ENCODE peak calls at places on chromosomes 12 and 14, in seven cellular contexts. N, G, A, V, W, O and Y are unnamed samples.
A peak's percentile ranks its signal among the peaks of the same experiment; 100 is the strongest.

GRCh38 chr12:110577717-110578521 is 5.2 kb downstream of the PPTC7 start:
- DNase-seq in N (peak; percentile 94), G (peak; percentile 26), A (no peak), V (peak; percentile 60), W (peak; percentile 92), O (no peak), Y (peak; percentile 89)

GRCh38 chr14:90017371-90017770 is 44.4 kb upstream of the KCNK13 start:
- DNase-seq in N (no peak), G (no peak), A (no peak), V (no peak), W (peak; percentile 55), O (no peak), Y (peak; percentile 67)

GRCh38 chr14:100529561-100530031 is 57.6 kb downstream of the BEGAIN start:
- DNase-seq in N (no peak), G (peak; percentile 45), A (no peak), V (peak; percentile 3), W (no peak), O (peak; percentile 74), Y (no peak)

GRCh38 chr12:65993173-65993572 is 137.4 kb downstream of the LLPH start:
- DNase-seq in N (peak; percentile 21), G (no peak), A (no peak), V (no peak), W (no peak), O (no peak), Y (no peak)

GRCh38 chr14:81416233-81416927 is 16.3 kb upstream of the STON2 start:
- DNase-seq in N (no peak), G (no peak), A (no peak), V (no peak), W (no peak), O (no peak), Y (no peak)

GRCh38 chr14:22908601-22909000 is 10.3 kb downstream of the RBM23 start:
- DNase-seq in N (peak; percentile 63), G (no peak), A (no peak), V (no peak), W (no peak), O (no peak), Y (peak; percentile 23)

GRCh38 chr14:100292776-100293461 is 13.3 kb downstream of the SLC25A29 start:
- DNase-seq in N (no peak), G (peak; percentile 44), A (peak; percentile 19), V (no peak), W (no peak), O (peak; percentile 78), Y (no peak)

GRCh38 chr14:31388687-31389413 is 31.5 kb downstream of the HEATR5A start:
- DNase-seq in N (peak; percentile 27), G (no peak), A (no peak), V (no peak), W (no peak), O (no peak), Y (peak; percentile 13)

GRCh38 chr12:57852195-57852594 is 5.7 kb upstream of the CTDSP2 start:
- DNase-seq in N (no peak), G (peak; percentile 69), A (peak; percentile 58), V (no peak), W (no peak), O (no peak), Y (no peak)

GRCh38 chr14:65915125-65915524 is 502.6 kb downstream of the FUT8 start:
- DNase-seq in N (peak; percentile 7), G (no peak), A (no peak), V (no peak), W (no peak), O (no peak), Y (no peak)

GRCh38 chr12:92041742-92042141 is 103.9 kb downstream of the BTG1 start:
- DNase-seq in N (no peak), G (peak; percentile 55), A (no peak), V (no peak), W (no peak), O (no peak), Y (no peak)

GRCh38 chr12:130571734-130572133 is 144.4 kb downstream of the RIMBP2 start:
- DNase-seq in N (no peak), G (no peak), A (no peak), V (no peak), W (no peak), O (no peak), Y (no peak)

GRCh38 chr12:123106640-123107359 is 44.1 kb downstream of the PITPNM2 start:
- DNase-seq in N (no peak), G (peak; percentile 75), A (no peak), V (peak; percentile 63), W (no peak), O (no peak), Y (no peak)

GRCh38 chr12:91432079-91432478 is 249.5 kb upstream of the DCN start:
- DNase-seq in N (peak; percentile 4), G (no peak), A (no peak), V (no peak), W (peak; percentile 56), O (no peak), Y (no peak)

GRCh38 chr12:96457191-96457930 is 32.0 kb upstream of the CFAP54 start:
- DNase-seq in N (no peak), G (peak; percentile 84), A (no peak), V (no peak), W (no peak), O (no peak), Y (no peak)

GRCh38 chr14:101223147-101223546 is 319.6 kb upstream of the RTL1 start:
- DNase-seq in N (no peak), G (peak; percentile 51), A (no peak), V (no peak), W (no peak), O (no peak), Y (no peak)

GRCh38 chr12:124321040-124321481 is 26.2 kb downstream of the RFLNA start:
- DNase-seq in N (peak; percentile 43), G (peak; percentile 97), A (peak; percentile 60), V (peak; percentile 60), W (peak; percentile 18), O (no peak), Y (peak; percentile 51)

GRCh38 chr14:101179691-101180211 is 276.2 kb upstream of the RTL1 start:
- DNase-seq in N (no peak), G (no peak), A (no peak), V (no peak), W (no peak), O (peak; percentile 72), Y (no peak)

GRCh38 chr12:121970901-121971300 is 50.8 kb upstream of the BCL7A start:
- DNase-seq in N (no peak), G (peak; percentile 38), A (no peak), V (no peak), W (no peak), O (no peak), Y (no peak)

GRCh38 chr14:101071493-101071891 is 168.0 kb upstream of the RTL1 start:
- DNase-seq in N (no peak), G (peak; percentile 41), A (peak; percentile 14), V (no peak), W (no peak), O (no peak), Y (no peak)

GRCh38 chr12:27142102-27142721 is 59.8 kb upstream of the C12orf71 start:
- DNase-seq in N (peak; percentile 84), G (peak; percentile 92), A (peak; percentile 68), V (no peak), W (peak; percentile 63), O (no peak), Y (peak; percentile 93)

GRCh38 chr14:91778217-91778616 is 46.3 kb upstream of the CATSPERB start:
- DNase-seq in N (peak; percentile 19), G (no peak), A (no peak), V (no peak), W (no peak), O (no peak), Y (no peak)

GRCh38 chr12:13744566-13744965 is 236.8 kb downstream of the GRIN2B start:
- DNase-seq in N (no peak), G (no peak), A (no peak), V (no peak), W (no peak), O (no peak), Y (no peak)

GRCh38 chr12:86264451-86265328 is 8.5 kb upstream of the MGAT4C start:
- DNase-seq in N (no peak), G (peak; percentile 93), A (no peak), V (no peak), W (no peak), O (peak; percentile 83), Y (no peak)

GRCh38 chr14:69712637-69713088 is 54.3 kb upstream of the SRSF5 start:
- DNase-seq in N (no peak), G (peak; percentile 86), A (peak; percentile 56), V (no peak), W (no peak), O (no peak), Y (no peak)

GRCh38 chr14:71103662-71104484 is 196.6 kb downstream of the PCNX1 start:
- DNase-seq in N (peak; percentile 77), G (no peak), A (no peak), V (no peak), W (peak; percentile 44), O (no peak), Y (peak; percentile 86)

DNA sequence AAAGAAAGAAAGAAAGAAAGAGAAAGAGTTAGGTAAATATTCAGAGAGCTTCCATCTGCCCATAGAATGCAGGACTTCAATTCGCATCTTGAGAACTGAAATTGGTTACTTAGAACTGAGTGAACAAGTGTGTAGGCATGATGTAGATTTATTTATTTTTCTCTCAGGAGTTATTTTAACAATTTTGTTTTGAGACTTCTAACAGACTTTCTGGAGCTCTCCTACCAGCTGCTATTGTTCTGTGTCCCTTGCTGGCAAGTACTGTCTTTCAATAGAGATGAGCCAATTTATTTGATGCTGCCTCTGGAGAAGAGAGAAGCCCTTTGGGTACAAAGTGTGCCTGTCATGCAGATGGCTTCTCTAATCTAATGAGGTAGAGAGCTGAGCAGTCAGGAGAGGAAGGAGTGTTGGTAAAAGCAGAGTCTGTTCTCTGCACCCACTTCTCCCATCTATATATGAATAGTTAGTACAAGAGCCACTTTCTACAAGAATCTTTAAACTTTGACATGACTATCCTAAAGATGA is 67.0 kb downstream of the SYT1 start:
- DNase-seq in N (no peak), G (no peak), A (no peak), V (no peak), W (no peak), O (no peak), Y (no peak)
- TF ChIP-seq CTCF in N (no peak), G (no peak), A (no peak), V (no peak), W (no peak), O (no peak), Y (no peak)

DNA sequence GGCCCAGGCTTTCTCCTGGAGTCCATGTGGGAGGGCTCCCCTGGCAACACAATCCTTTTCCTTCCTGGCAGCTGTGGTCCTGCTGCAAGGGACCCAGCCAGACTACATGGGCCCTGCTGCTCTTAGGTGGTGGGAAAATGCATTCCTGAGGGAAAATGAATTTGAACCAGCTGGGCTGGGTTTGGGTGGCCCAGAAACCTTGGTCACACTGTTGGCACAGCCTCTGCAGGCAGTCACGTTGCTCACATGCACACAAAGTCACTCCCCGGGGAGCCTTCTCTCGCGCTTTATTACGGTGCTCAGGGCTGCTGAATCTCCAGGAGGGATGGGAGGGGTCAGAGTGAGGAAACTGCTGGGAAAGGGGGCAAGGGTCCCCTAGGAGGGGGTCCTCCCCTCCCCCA is 17.2 kb downstream of the PLEKHG3 start:
- DNase-seq in N (peak; percentile 76), G (peak; percentile 51), A (peak; percentile 85), V (no peak), W (peak; percentile 87), O (no peak), Y (peak; percentile 90)
- H3K4me3 ChIP-seq in N (no peak overlapping the region), G (no peak overlapping the region), A (peak overlapping the region; percentile 18), V (no peak overlapping the region), W (no peak overlapping the region), O (no peak overlapping the region), Y (no peak overlapping the region)

GRCh38 chr14:73644531-73645247 is at the start of gene DNAL1:
- DNase-seq in N (peak; percentile 87), G (peak; percentile 98), A (peak; percentile 91), V (peak; percentile 95), W (peak; percentile 73), O (peak; percentile 93), Y (peak; percentile 88)
- TF ChIP-seq CTCF in N (no peak), G (no peak), A (peak; percentile 13), V (no peak), W (no peak), O (no peak), Y (no peak)

GRCh38 chr14:58725226-58725625 is 87.5 kb downstream of the DACT1 start:
- DNase-seq in N (no peak), G (no peak), A (no peak), V (no peak), W (no peak), O (no peak), Y (no peak)
- H3K4me3 ChIP-seq in N (no peak overlapping the region), G (no peak overlapping the region), A (no peak overlapping the region), V (no peak overlapping the region), W (no peak overlapping the region), O (no peak overlapping the region), Y (no peak overlapping the region)